ENCODE peak calls at places on chromosomes 11 and 22, in six cellular contexts. O is activated CD4-positive, alpha-beta T cell treated with anti-CD3 and anti-CD28 coated beads for 24 hours; X is coronary artery; A is T-helper 2 cell; F is posterior vena cava; H is substantia nigra. G is an unnamed sample.

GRCh38 chr11:70220136-70220535 is 17.0 kb downstream of the FADD start:
- DNase-seq in O (no peak), X (no peak), A (no peak), F (no peak), H (no peak), G (no peak)

GRCh38 chr11:69873166-69874077 is 54.2 kb upstream of the FGF3 start:
- DNase-seq in O (no peak), X (no peak), A (no peak), F (peak; percentile 51), H (no peak), G (no peak)

GRCh38 chr11:3627291-3627690 is 14.5 kb downstream of the ART5 start:
- DNase-seq in O (no peak), X (no peak), A (no peak), F (peak; percentile 64), H (no peak), G (peak; percentile 88)

GRCh38 chr22:47593911-47594311 is 831.5 kb downstream of the TBC1D22A start:
- DNase-seq in O (no peak), X (no peak), A (no peak), F (no peak), H (no peak), G (no peak)

GRCh38 chr22:42229455-42230149 is 40.9 kb downstream of the TCF20 start:
- DNase-seq in O (no peak), X (no peak), A (no peak), F (no peak), H (no peak), G (peak; percentile 48)

GRCh38 chr22:39080993-39081513 is 4.0 kb downstream of the APOBEC3G start:
- DNase-seq in O (no peak), X (no peak), A (no peak), F (no peak), H (no peak), G (no peak)

GRCh38 chr11:1817511-1817910 is 17.3 kb upstream of the SYT8 start:
- DNase-seq in O (no peak), X (no peak), A (no peak), F (no peak), H (no peak), G (no peak)

GRCh38 chr22:17436382-17436951 is 67.2 kb downstream of the CECR2 start:
- DNase-seq in O (no peak), X (no peak), A (no peak), F (no peak), H (no peak), G (no peak)

GRCh38 chr11:47171856-47172255 is 4.8 kb downstream of the ARFGAP2 start:
- DNase-seq in O (no peak), X (no peak), A (no peak), F (no peak), H (no peak), G (no peak)

GRCh38 chr11:71454470-71455113 is 1.6 kb downstream of the NADSYN1 start:
- DNase-seq in O (no peak), X (no peak), A (no peak), F (peak; percentile 19), H (no peak), G (no peak)

GRCh38 chr11:1838426-1839131 is at the start of gene TNNI2:
- DNase-seq in O (no peak), X (no peak), A (no peak), F (no peak), H (no peak), G (no peak)

GRCh38 chr11:19628018-19628417 is 84.6 kb upstream of the NAV2 start:
- DNase-seq in O (no peak), X (peak; percentile 95), A (no peak), F (peak; percentile 93), H (peak; percentile 23), G (peak; percentile 30)

GRCh38 chr11:125025968-125026367 is 37.1 kb upstream of the SLC37A2 start:
- DNase-seq in O (no peak), X (no peak), A (no peak), F (no peak), H (no peak), G (no peak)